ENCODE peak calls at places on chromosomes 3 and 15, in eight cellular contexts. G, D, V, S, Q, J, T and L are unnamed samples.
A peak's percentile ranks its signal among the peaks of the same experiment; 100 is the strongest.

GRCh38 chr3:106485202-106485601 is 616.4 kb upstream of the CBLB start:
- DNase-seq in Q (no peak), T (no peak), G (no peak), J (no peak), S (no peak), D (no peak), V (no peak), L (no peak)

GRCh38 chr3:113084777-113085176 is 94.0 kb downstream of the GTPBP8 start:
- DNase-seq in T (peak; percentile 48), G (no peak), Q (no peak), V (peak; percentile 77), J (no peak), D (no peak), S (no peak), L (peak; percentile 9)

GRCh38 chr3:141455603-141456327 is 31.1 kb upstream of the RASA2 start:
- DNase-seq in Q (no peak), T (no peak), G (no peak), J (no peak), V (no peak), S (no peak), D (no peak), L (no peak)

GRCh38 chr3:31421280-31422048 is 111.3 kb upstream of the STT3B start:
- DNase-seq in Q (no peak), S (no peak), J (no peak), G (no peak), D (no peak), T (no peak), V (no peak), L (no peak)

GRCh38 chr3:107458871-107459270 is 63.9 kb upstream of the BBX start:
- DNase-seq in J (no peak), V (no peak), S (no peak), G (no peak), Q (no peak), T (no peak), D (no peak), L (no peak)

GRCh38 chr3:153274521-153274920 is 112.5 kb downstream of the RAP2B start:
- DNase-seq in V (no peak), G (no peak), Q (no peak), J (no peak), S (no peak), D (no peak), T (no peak), L (no peak)

GRCh38 chr15:66707310-66708160 is 5.5 kb downstream of the SMAD6 start:
- DNase-seq in V (peak; percentile 52), Q (peak; percentile 80), J (peak; percentile 40), D (peak; percentile 61), S (no peak), T (peak; percentile 55), G (no peak), L (peak; percentile 65)

GRCh38 chr3:143331336-143331735 is 211.8 kb downstream of the CHST2 start:
- DNase-seq in T (no peak), V (no peak), S (no peak), Q (peak; percentile 79), J (no peak), G (no peak), D (peak; percentile 44), L (no peak)

GRCh38 chr15:25176616-25176923 is 221.8 kb downstream of the SNRPN start:
- DNase-seq in T (peak; percentile 1), V (no peak), D (peak; percentile 2), J (no peak), G (no peak), S (no peak), Q (no peak), L (no peak)

GRCh38 chr15:67998599-67999122 is 55.5 kb upstream of the PIAS1 start:
- DNase-seq in T (peak; percentile 79), G (no peak), J (no peak), V (no peak), D (no peak), S (no peak), Q (peak; percentile 6), L (peak; percentile 15)

GRCh38 chr3:12708584-12709192 is 44.8 kb upstream of the RAF1 start:
- DNase-seq in T (no peak), Q (no peak), D (no peak), V (no peak), S (no peak), J (no peak), G (no peak), L (no peak)

GRCh38 chr3:69541059-69541471 is 155.2 kb upstream of the FRMD4B start:
- DNase-seq in J (peak; percentile 6), T (no peak), Q (no peak), D (no peak), G (no peak), S (no peak), V (no peak), L (no peak)